ENCODE peak calls at places on chromosome 13, in five cellular contexts. L, I, Y, N and G are unnamed samples.

GRCh38 chr13:35475960-35476943 is at the start of gene MAB21L1:
- DNase-seq in L (no peak), I (no peak), Y (no peak), N (no peak), G (no peak)

GRCh38 chr13:59638404-59638803 is 525.3 kb downstream of the DIAPH3 start:
- DNase-seq in L (no peak), I (no peak), Y (no peak), N (no peak), G (no peak)

GRCh38 chr13:51870616-51871015 is 8.8 kb downstream of the CCDC70 start:
- DNase-seq in L (no peak), I (no peak), Y (no peak), N (no peak), G (no peak)

GRCh38 chr13:40985596-40986327 is 33.4 kb downstream of the ELF1 start:
- DNase-seq in L (no peak), I (no peak), Y (no peak), N (no peak), G (no peak)

GRCh38 chr13:42720116-42720857 is 61.1 kb upstream of the FAM216B start:
- DNase-seq in L (no peak), I (peak), Y (no peak), N (peak), G (peak)

GRCh38 chr13:98222081-98222554 is 45.0 kb upstream of the RNF113B start:
- DNase-seq in L (no peak), I (no peak), Y (no peak), N (no peak), G (peak)

GRCh38 chr13:109366521-109366920 is 419.9 kb downstream of the IRS2 start:
- DNase-seq in L (no peak), I (no peak), Y (no peak), N (no peak), G (no peak)

GRCh38 chr13:51026016-51026415 is 85.1 kb downstream of the C13orf42 start:
- DNase-seq in L (no peak), I (no peak), Y (no peak), N (no peak), G (no peak)

GRCh38 chr13:113907637-113908617 is 44.1 kb upstream of the GAS6 start:
- DNase-seq in L (no peak), I (no peak), Y (no peak), N (no peak), G (no peak)

GRCh38 chr13:45108716-45109706 is 11.3 kb upstream of the GTF2F2 start:
- DNase-seq in L (no peak), I (no peak), Y (no peak), N (peak), G (no peak)

GRCh38 chr13:39788097-39788496 is 132.6 kb downstream of the COG6 start:
- DNase-seq in L (peak), I (no peak), Y (no peak), N (no peak), G (no peak)

GRCh38 chr13:112887151-112887550 is 81.9 kb upstream of the MCF2L start:
- DNase-seq in L (peak), I (no peak), Y (no peak), N (no peak), G (no peak)

GRCh38 chr13:99087954-99088491 is 110.2 kb upstream of the DOCK9 start:
- DNase-seq in L (no peak), I (no peak), Y (peak), N (no peak), G (no peak)

GRCh38 chr13:48235100-48235813 is 2.3 kb downstream of the ITM2B start:
- DNase-seq in L (peak), I (peak), Y (no peak), N (peak), G (no peak)

GRCh38 chr13:35703061-35703460 is 226.6 kb upstream of the MAB21L1 start:
- DNase-seq in L (no peak), I (no peak), Y (no peak), N (no peak), G (no peak)

GRCh38 chr13:36758345-36758744 is 60.7 kb upstream of the RFXAP start:
- DNase-seq in L (no peak), I (no peak), Y (no peak), N (no peak), G (no peak)

GRCh38 chr13:28410096-28410495 is 84.8 kb downstream of the FLT1 start:
- DNase-seq in L (no peak), I (no peak), Y (no peak), N (no peak), G (no peak)

GRCh38 chr13:28707629-28708427 is 10.9 kb downstream of the SLC46A3 start:
- DNase-seq in L (no peak), I (peak), Y (no peak), N (peak), G (peak)

GRCh38 chr13:28597641-28598040 is 61.3 kb upstream of the POMP start:
- DNase-seq in L (no peak), I (no peak), Y (no peak), N (peak), G (no peak)

GRCh38 chr13:89846890-89847585 is 1500.4 kb upstream of the MIR17HG start:
- DNase-seq in L (no peak), I (no peak), Y (no peak), N (no peak), G (no peak)